ENCODE peak calls at places on chromosome 18, in six cellular contexts. U is glomerular endothelial cell; C is hepatocyte; R is activated effector memory CD4-positive, alpha-beta T cell treated with Interleukin-2 at 50 U/mL for 16 hours; Z is body of pancreas; I is A549. F is an unnamed sample.

GRCh38 chr18:75507636-75508035 is 80.1 kb upstream of the SMIM21 start:
- DNase-seq in I (no peak), Z (no peak), R (no peak), C (no peak), U (no peak), F (no peak)

GRCh38 chr18:47883771-47884413 is 46.6 kb downstream of the SMAD2 start:
- DNase-seq in Z (no peak), R (no peak), C (peak), I (no peak), U (no peak), F (peak)

GRCh38 chr18:55280515-55280914 is 307.5 kb downstream of the TCF4 start:
- DNase-seq in R (no peak), U (no peak), I (no peak), Z (no peak), C (no peak), F (no peak)

GRCh38 chr18:12476955-12477354 is 69.2 kb downstream of the PRELID3A start:
- DNase-seq in C (no peak), Z (no peak), U (no peak), I (no peak), R (no peak), F (no peak)

GRCh38 chr18:66727991-66728390 is 124.1 kb upstream of the CDH19 start:
- DNase-seq in I (no peak), C (no peak), R (no peak), Z (no peak), U (no peak), F (no peak)

GRCh38 chr18:26458526-26459232 is 89.7 kb downstream of the KCTD1 start:
- DNase-seq in R (no peak), U (no peak), C (no peak), I (no peak), Z (no peak), F (peak)

GRCh38 chr18:57150828-57151227 is 3.9 kb downstream of the BOD1L2 start:
- DNase-seq in I (no peak), R (no peak), Z (no peak), C (peak), U (no peak), F (no peak)

GRCh38 chr18:48172226-48173006 is 236.8 kb downstream of the ZBTB7C start:
- DNase-seq in Z (no peak), C (no peak), I (no peak), U (no peak), R (no peak), F (no peak)

GRCh38 chr18:34707670-34708069 is 2.4 kb upstream of the DTNA start:
- DNase-seq in U (peak), Z (peak), C (peak), I (peak), R (no peak), F (no peak)

GRCh38 chr18:8750954-8751415 is 45.6 kb downstream of the MTCL1 start:
- DNase-seq in C (peak), R (no peak), U (no peak), Z (no peak), I (peak), F (no peak)

GRCh38 chr18:62596145-62597005 is 73.5 kb downstream of the ZCCHC2 start:
- DNase-seq in Z (no peak), R (no peak), U (no peak), C (peak), I (no peak), F (peak)

GRCh38 chr18:27017901-27018500 is 152.5 kb upstream of the AQP4 start:
- DNase-seq in Z (no peak), U (no peak), I (peak), C (peak), R (no peak), F (no peak)

GRCh38 chr18:9574473-9575115 is 39.8 kb downstream of the PPP4R1 start:
- DNase-seq in C (no peak), I (no peak), Z (no peak), R (no peak), U (no peak), F (no peak)

GRCh38 chr18:10850828-10851227 is 298.5 kb downstream of the PIEZO2 start:
- DNase-seq in Z (no peak), C (no peak), R (no peak), U (no peak), I (no peak), F (no peak)

GRCh38 chr18:11112218-11112750 is 37.1 kb downstream of the PIEZO2 start:
- DNase-seq in C (no peak), R (no peak), Z (no peak), I (no peak), U (no peak), F (no peak)

GRCh38 chr18:63994783-63995399 is 25.0 kb downstream of the SERPINB8 start:
- DNase-seq in R (peak), Z (peak), C (peak), I (peak), U (no peak), F (peak)

GRCh38 chr18:57784034-57784815 is 18.9 kb downstream of the ATP8B1 start:
- DNase-seq in C (no peak), Z (no peak), U (no peak), I (no peak), R (no peak), F (no peak)